ENCODE peak calls at places on chromosomes 2 and 18, in five cellular contexts. E, R, M, W and V are unnamed samples. For H3K27me3, the result is how much of the 10 kb centered on the place peaks cover.

GRCh38 chr18:21914739-21915319 is 174.2 kb downstream of the MIB1 start:
- DNase-seq in E (peak), R (no peak), M (peak), W (peak), V (no peak)

GRCh38 chr2:149080964-149081363 is 42.5 kb downstream of the LYPD6B start:
- DNase-seq in E (peak), R (no peak), M (no peak), W (peak), V (no peak)

GRCh38 chr2:132797551-132797950 is 127.5 kb upstream of the LYPD1 start:
- DNase-seq in E (no peak), R (no peak), M (peak), W (no peak), V (no peak)

GRCh38 chr18:51660316-51660715 is 462.8 kb upstream of the MEX3C start:
- DNase-seq in E (no peak), R (no peak), M (no peak), W (no peak), V (no peak)

GRCh38 chr2:7180641-7181370 is 263.6 kb downstream of the RNF144A start:
- DNase-seq in E (no peak), R (no peak), M (no peak), W (peak), V (no peak)

GRCh38 chr2:25955036-25955435 is 27.3 kb downstream of the KIF3C start:
- DNase-seq in E (no peak), R (no peak), M (no peak), W (no peak), V (no peak)

GRCh38 chr2:203688798-203689197 is 17.6 kb upstream of the CD28 start:
- DNase-seq in E (peak), R (no peak), M (no peak), W (peak), V (no peak)

GRCh38 chr2:99692785-99693184 is 203.0 kb upstream of the REV1 start:
- DNase-seq in E (no peak), R (no peak), M (no peak), W (peak), V (no peak)

GRCh38 chr18:40672590-40672989 is 1282.4 kb upstream of the PIK3C3 start:
- DNase-seq in E (peak), R (no peak), M (no peak), W (peak), V (no peak)

GRCh38 chr2:31246184-31246852 is 12.4 kb downstream of the EHD3 start:
- DNase-seq in E (no peak), R (no peak), M (no peak), W (no peak), V (no peak)

GRCh38 chr2:178119181-178119922 is 7.1 kb downstream of the RBM45 start:
- DNase-seq in E (no peak), R (no peak), M (no peak), W (no peak), V (no peak)

GRCh38 chr2:84938194-84938879 is 32.6 kb upstream of the KCMF1 start:
- DNase-seq in E (no peak), R (no peak), M (no peak), W (no peak), V (peak)

GRCh38 chr2:44638649-44639048 is 276.9 kb downstream of the CAMKMT start:
- DNase-seq in E (peak), R (no peak), M (no peak), W (no peak), V (no peak)

GRCh38 chr2:19667536-19667949 is 234.2 kb downstream of the TTC32 start:
- DNase-seq in E (no peak), R (no peak), M (no peak), W (no peak), V (no peak)

GRCh38 chr2:19850056-19850455 is 51.7 kb downstream of the TTC32 start:
- DNase-seq in E (no peak), R (no peak), M (no peak), W (no peak), V (no peak)

GRCh38 chr2:1528273-1529064 is 115.2 kb downstream of the TPO start:
- DNase-seq in E (no peak), R (no peak), M (no peak), W (no peak), V (no peak)

GRCh38 chr2:112157472-112157871 is 19.3 kb downstream of the FBLN7 start:
- DNase-seq in E (no peak), R (no peak), M (no peak), W (no peak), V (no peak)

DNA sequence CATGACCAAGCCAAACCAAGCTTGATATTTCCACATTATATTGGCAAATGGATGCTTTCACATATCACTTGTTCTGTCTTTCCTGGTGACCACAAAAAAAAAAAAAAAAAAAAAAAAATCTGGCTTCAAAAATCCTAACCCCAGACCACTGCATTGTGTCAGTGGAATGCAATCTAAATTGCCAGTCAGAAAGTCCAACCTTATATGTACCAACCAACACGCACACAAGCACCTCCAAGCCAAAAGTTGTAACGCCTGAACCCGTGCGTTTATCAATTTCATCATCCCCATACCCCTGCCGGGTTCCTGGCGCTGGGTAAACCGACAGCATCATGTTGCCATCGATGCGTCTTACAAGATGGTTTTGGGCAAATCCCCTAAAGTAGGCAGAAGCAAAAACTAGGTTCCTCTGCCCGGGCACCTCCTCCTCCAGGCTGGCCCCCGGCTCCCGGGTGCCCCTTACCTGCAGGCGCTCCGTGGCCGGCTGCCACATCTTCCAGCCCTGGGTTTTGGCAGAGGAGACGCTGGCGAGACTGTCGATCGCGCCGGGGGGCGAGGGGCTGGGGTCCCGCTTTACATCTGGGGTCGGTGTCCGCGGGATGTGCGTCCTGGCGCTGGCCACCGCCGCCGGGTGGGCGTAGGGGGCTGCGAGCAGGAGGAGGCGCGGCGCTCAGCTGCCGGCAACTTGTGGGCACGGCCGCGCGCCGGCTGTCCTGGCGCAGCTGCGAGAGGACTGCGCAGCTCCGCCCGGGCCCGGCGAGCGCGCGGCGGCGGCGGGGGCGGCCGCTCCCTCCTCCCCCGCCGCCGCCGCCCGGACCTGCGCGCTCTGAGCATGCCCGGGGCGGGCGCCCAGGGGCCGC is at the start of gene PID1:
- DNase-seq in E (peak), R (no peak), M (no peak), W (peak), V (no peak)
- H3K4me3 ChIP-seq in E (peak), R (no peak), M (peak), W (peak), V (no peak)

GRCh38 chr2:287471-287885 is 413 bp downstream of the ALKAL2 start:
- DNase-seq in E (peak), R (no peak), M (no peak), W (peak), V (no peak)
- H3K27me3 ChIP-seq in E (half or more), R (under half), M (under half), W (under half), V (under half)

DNA sequence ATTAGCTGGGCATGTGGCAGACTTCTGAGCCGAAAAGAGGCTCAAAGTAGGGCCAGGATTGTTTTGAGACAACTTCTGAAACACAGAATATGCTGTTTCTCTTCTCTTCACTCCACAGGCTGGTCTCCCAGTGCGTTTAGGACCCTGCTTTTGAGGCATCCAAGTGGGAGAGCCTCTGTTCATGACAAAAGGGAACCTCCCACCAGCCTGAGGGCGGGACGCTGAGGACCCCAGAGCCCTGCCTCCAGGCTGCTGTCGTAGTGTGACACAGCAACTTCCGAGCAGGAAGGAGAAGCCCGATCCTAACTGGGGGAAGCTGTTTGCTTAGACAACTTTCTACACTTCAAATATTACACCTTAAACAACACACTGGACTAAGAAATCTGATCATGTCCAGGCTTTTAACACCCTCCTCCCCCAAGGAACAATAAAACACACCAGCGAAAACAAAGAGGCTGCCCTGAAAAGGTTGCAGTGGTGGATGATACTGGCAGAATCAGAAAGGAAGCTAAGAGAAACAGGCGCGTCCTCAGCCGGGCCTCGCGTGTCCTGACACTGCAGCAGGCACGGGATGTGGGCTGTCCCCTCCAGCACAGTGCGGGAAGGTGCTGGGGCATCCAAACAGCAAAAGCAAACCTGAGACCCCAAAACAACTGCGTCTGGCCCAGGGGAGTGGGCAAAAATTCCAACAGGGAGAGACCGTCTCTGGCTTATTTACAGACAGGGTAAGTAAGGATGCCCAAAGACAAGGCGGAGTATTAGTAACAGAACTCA is 9.3 kb downstream of the SERTAD2 start:
- DNase-seq in E (peak), R (no peak), M (no peak), W (peak), V (peak)
- H3K4me3 ChIP-seq in E (peak), R (peak), M (peak), W (peak), V (peak)

GRCh38 chr18:60746491-60746890 is 373.9 kb upstream of the MC4R start:
- DNase-seq in E (no peak), R (no peak), M (no peak), W (no peak), V (no peak)
- H3K27me3 ChIP-seq in E (under half), R (under half), M (under half), W (under half), V (under half)

GRCh38 chr2:209694748-209695147 is 76.9 kb upstream of the UNC80 start:
- DNase-seq in E (no peak), R (no peak), M (no peak), W (no peak), V (no peak)
- H3K4me3 ChIP-seq in E (no peak), R (no peak), M (no peak), W (no peak), V (no peak)

DNA sequence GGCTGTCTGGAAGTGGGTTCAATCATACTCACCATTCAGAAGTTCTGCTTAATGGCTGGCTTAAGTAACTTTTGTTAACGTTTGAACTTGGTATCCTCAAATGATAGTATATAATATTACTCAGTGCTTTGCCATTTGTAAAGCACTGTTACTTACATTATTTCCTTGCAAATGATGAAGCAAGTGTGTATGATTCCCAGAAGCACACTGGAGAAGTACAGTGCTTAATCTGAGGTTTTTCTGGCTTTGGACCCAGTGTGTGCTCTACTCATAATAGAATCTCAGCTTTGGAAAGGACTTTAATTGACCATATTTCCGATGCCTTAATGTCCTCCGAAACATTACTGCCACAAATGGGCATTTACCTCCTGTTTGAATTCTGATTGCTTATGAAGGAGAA is 63.3 kb downstream of the MAP3K20 start:
- DNase-seq in E (no peak), R (no peak), M (no peak), W (no peak), V (no peak)
- H3K27me3 ChIP-seq in E (under half), R (under half), M (under half), W (under half), V (under half)

GRCh38 chr18:14174706-14175085 is 42.5 kb upstream of the ZNF519 start:
- DNase-seq in E (no peak), R (no peak), M (no peak), W (no peak), V (no peak)

DNA sequence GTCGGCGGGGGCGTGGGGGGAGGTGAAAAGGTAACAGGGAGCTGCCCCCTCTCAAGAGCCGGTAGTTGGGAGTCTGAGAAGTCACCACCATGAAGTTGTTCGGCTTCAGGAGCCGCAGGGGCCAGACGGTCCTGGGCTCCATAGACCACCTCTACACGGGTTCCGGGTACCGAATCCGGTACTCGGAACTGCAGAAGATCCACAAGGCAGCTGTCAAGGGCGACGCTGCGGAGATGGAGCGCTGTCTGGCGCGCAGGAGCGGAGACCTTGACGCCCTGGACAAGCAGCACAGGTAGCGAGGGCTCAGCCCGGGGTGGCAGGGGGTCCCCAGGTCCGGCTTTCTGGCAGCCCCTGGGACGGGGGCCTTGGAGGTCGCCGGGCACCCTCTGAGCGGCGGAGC is 47.1 kb upstream of the ZNF519 start:
- DNase-seq in E (no peak), R (no peak), M (no peak), W (no peak), V (no peak)
- H3K4me3 ChIP-seq in E (no peak), R (peak), M (no peak), W (no peak), V (peak)

GRCh38 chr2:230865766-230866703 is 1.3 kb downstream of the ITM2C start:
- DNase-seq in E (peak), R (no peak), M (no peak), W (peak), V (peak)

GRCh38 chr2:230864122-230864604 is 579 bp upstream of the ITM2C start:
- DNase-seq in E (no peak), R (no peak), M (no peak), W (no peak), V (no peak)

GRCh38 chr2:230863442-230864121 is 1.2 kb upstream of the ITM2C start:
- DNase-seq in E (no peak), R (no peak), M (no peak), W (no peak), V (no peak)

GRCh38 chr2:230865324-230865765 is 603 bp downstream of the ITM2C start:
- DNase-seq in E (peak), R (no peak), M (no peak), W (peak), V (no peak)

GRCh38 chr2:230864605-230865323 is at the start of gene ITM2C:
- DNase-seq in E (peak), R (peak), M (peak), W (peak), V (peak)
- H3K27me3 ChIP-seq in E (under half), R (under half), M (under half), W (under half), V (under half)

GRCh38 chr2:11697103-11697871 is 27.3 kb upstream of the NTSR2 start:
- DNase-seq in E (peak), R (no peak), M (no peak), W (no peak), V (no peak)
- H3K4me3 ChIP-seq in E (no peak), R (no peak), M (no peak), W (no peak), V (no peak)